ENCODE peak calls at places on chromosome 11, in ten cellular contexts. F is adrenal gland, U is ovary, K is tibial nerve, A is Peyer's patch, X is vagina, Q is sigmoid colon, O is right lobe of liver, R is GM12878, P is body of pancreas. S is an unnamed sample.

GRCh38 chr11:4049006-4049405 is 45.6 kb upstream of the RRM1 start:
- DNase-seq in F (no peak), U (no peak), K (no peak), A (no peak), X (no peak), Q (no peak), O (no peak), R (no peak), P (peak), S (no peak)

GRCh38 chr11:37710031-37710430 is 1112.0 kb upstream of the RAG2 start:
- DNase-seq in F (no peak), U (no peak), K (no peak), A (no peak), X (no peak), Q (no peak), O (no peak), R (no peak), P (no peak), S (no peak)

GRCh38 chr11:103870821-103871309 is 165.6 kb upstream of the DDI1 start:
- DNase-seq in F (peak), U (peak), K (peak), A (peak), X (no peak), Q (peak), O (no peak), R (no peak), P (peak), S (peak)

GRCh38 chr11:128422576-128423370 is 164.6 kb downstream of the ETS1 start:
- DNase-seq in F (no peak), U (no peak), K (no peak), A (peak), X (no peak), Q (no peak), O (no peak), R (no peak), P (peak), S (no peak)

GRCh38 chr11:90208857-90209256 is 14.0 kb downstream of the CHORDC1 start:
- DNase-seq in F (no peak), U (no peak), K (no peak), A (no peak), X (no peak), Q (no peak), O (no peak), R (no peak), P (no peak), S (no peak)

GRCh38 chr11:45658292-45658991 is 7.0 kb downstream of the CHST1 start:
- DNase-seq in F (peak), U (peak), K (no peak), A (peak), X (no peak), Q (peak), O (peak), R (no peak), P (peak), S (peak)

GRCh38 chr11:113563766-113564165 is 88.6 kb upstream of the DRD2 start:
- DNase-seq in F (no peak), U (no peak), K (no peak), A (no peak), X (no peak), Q (no peak), O (no peak), R (no peak), P (no peak), S (no peak)

GRCh38 chr11:126403039-126403438 is 47.6 kb downstream of the ST3GAL4 start:
- DNase-seq in F (no peak), U (peak), K (peak), A (no peak), X (no peak), Q (no peak), O (no peak), R (no peak), P (no peak), S (no peak)

GRCh38 chr11:72684236-72684912 is 10.2 kb upstream of the PDE2A start:
- DNase-seq in F (peak), U (peak), K (peak), A (peak), X (no peak), Q (peak), O (no peak), R (no peak), P (peak), S (peak)

GRCh38 chr11:19864141-19865120 is 151.8 kb downstream of the NAV2 start:
- DNase-seq in F (no peak), U (no peak), K (no peak), A (no peak), X (peak), Q (no peak), O (peak), R (no peak), P (peak), S (no peak)

GRCh38 chr11:126391970-126392637 is 36.6 kb downstream of the ST3GAL4 start:
- DNase-seq in F (peak), U (peak), K (no peak), A (no peak), X (peak), Q (no peak), O (no peak), R (peak), P (peak), S (no peak)

GRCh38 chr11:57903441-57904123 is 120.1 kb upstream of the OR9Q1 start:
- DNase-seq in F (no peak), U (no peak), K (no peak), A (peak), X (no peak), Q (no peak), O (no peak), R (no peak), P (peak), S (no peak)

GRCh38 chr11:15602779-15603178 is 488.1 kb downstream of the INSC start:
- DNase-seq in F (no peak), U (no peak), K (no peak), A (no peak), X (no peak), Q (no peak), O (no peak), R (no peak), P (no peak), S (no peak)

GRCh38 chr11:92946707-92947106 is 22.7 kb upstream of the MTNR1B start:
- DNase-seq in F (no peak), U (no peak), K (no peak), A (no peak), X (no peak), Q (no peak), O (no peak), R (no peak), P (no peak), S (no peak)

GRCh38 chr11:2748814-2749554 is 49.2 kb upstream of the KCNQ1OT1 start:
- DNase-seq in F (peak), U (no peak), K (no peak), A (no peak), X (no peak), Q (peak), O (no peak), R (no peak), P (no peak), S (no peak)

GRCh38 chr11:95501761-95502266 is 270.8 kb upstream of the SESN3 start:
- DNase-seq in F (no peak), U (no peak), K (no peak), A (no peak), X (no peak), Q (no peak), O (no peak), R (no peak), P (no peak), S (no peak)

GRCh38 chr11:97610000-97610399 is 1220.2 kb downstream of the JRKL start:
- DNase-seq in F (no peak), U (no peak), K (no peak), A (no peak), X (no peak), Q (no peak), O (no peak), R (no peak), P (no peak), S (no peak)

GRCh38 chr11:114288139-114288538 is 8.1 kb upstream of the NNMT start:
- DNase-seq in F (no peak), U (no peak), K (no peak), A (no peak), X (no peak), Q (no peak), O (no peak), R (no peak), P (no peak), S (no peak)

GRCh38 chr11:62555464-62556092 is 9.0 kb upstream of the AHNAK start:
- DNase-seq in F (no peak), U (no peak), K (peak), A (peak), X (no peak), Q (peak), O (no peak), R (peak), P (peak), S (no peak)

DNA sequence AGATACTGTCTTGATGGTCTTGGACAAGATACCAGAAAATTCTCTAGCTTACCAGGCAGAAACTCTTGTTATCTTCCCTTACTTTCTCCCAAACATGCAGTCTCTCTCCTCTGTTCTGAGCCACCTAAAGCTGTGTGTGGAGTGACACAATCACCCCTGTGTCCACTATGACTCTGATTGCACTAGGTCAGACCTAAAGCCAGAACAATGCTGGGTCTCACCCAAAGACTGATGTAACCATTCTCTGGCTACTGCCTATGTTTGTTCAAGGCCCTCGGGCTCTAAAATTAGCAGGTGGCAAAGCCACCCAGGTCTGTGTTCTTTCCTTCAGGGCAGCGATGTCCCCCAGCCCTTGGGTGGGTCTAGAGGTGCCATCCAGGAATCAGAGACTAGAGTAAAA is 200.5 kb downstream of the KCNA4 start:
- DNase-seq in F (no peak), U (no peak), K (no peak), A (no peak), X (no peak), Q (no peak), O (peak), R (no peak), P (no peak), S (no peak)
- TF ChIP-seq POLR2A in F (no peak), U (no peak), K (no peak), A (no peak), X (no peak), Q (no peak), O (no peak), R (no peak), P (no peak), S (no peak)

DNA sequence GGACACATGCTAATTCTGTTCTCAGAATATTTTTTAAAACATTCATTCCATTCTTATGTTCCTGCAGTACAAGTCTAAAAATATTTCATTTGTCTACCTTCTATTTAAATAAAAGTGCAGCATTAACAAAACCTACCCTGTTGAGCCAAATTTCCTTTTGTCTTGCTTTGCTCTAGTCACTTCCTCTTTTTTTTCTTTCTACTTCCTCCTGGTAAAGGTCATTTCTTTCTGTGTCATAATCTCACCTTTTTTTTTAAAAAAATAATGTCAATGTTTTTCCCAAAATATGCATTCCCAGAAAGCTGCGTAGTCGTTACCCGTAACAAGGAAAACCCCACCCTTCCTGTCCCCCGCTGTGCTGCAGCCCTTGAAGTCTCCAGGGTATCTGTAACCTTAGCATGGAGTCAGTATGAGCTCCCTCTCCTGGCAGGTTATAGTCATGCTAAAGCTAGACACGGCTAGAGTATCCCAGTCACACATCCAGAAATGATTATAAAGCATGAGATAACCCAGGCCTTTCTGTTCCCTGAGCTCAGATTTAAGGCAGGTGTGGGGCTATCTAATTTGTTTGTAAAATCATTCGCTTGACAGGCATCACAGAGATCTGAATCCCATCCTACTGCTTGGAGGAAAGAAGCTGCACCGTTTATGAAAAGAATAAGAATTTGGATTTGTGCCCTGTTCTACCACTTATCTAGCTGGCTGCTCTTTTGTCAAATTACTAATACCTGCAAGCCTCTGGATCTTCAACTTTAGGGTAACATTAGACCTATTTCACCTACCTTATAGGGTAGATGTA is 51.1 kb upstream of the EED start:
- DNase-seq in F (peak), U (peak), K (peak), A (peak), X (no peak), Q (peak), O (peak), R (peak), P (peak), S (peak)
- TF ChIP-seq CTCF in F (peak), U (no peak), K (peak), A (peak), X (peak), Q (peak), O (peak), R (peak), P (peak), S (peak)

DNA sequence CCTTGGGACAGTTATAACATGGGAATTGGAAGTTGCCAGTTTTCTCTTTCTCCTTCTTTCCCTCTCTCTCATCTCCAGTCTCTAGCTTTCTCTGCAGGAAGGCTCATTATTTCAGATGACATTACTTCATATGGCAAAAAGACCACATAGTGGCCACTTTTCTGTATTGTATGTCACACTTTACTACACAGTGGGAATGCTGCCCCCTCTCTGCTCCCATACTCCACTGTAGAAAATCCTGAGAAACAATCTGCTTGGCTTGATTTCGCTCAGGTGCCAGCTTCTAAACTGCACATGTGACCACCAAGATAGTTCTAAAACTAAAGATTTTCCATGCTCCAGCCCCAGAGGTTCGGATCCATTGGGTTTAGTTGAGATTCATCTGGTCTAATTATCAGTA is 860.7 kb upstream of the CCDC90B start:
- DNase-seq in F (no peak), U (no peak), K (no peak), A (no peak), X (no peak), Q (no peak), O (no peak), R (no peak), P (no peak), S (no peak)
- H3K27ac ChIP-seq in F (no peak), U (no peak), K (no peak), A (no peak), X (no peak), Q (no peak), O (no peak), R (no peak), P (no peak), S (no peak)

GRCh38 chr11:65314501-65315203 is at the start of gene CDC42EP2:
- DNase-seq in F (peak), U (peak), K (peak), A (peak), X (no peak), Q (peak), O (peak), R (no peak), P (peak), S (peak)
- TF ChIP-seq POLR2A in F (peak), U (peak), K (peak), A (peak), X (no peak), Q (peak), O (peak), R (no peak), P (peak), S (no peak)

DNA sequence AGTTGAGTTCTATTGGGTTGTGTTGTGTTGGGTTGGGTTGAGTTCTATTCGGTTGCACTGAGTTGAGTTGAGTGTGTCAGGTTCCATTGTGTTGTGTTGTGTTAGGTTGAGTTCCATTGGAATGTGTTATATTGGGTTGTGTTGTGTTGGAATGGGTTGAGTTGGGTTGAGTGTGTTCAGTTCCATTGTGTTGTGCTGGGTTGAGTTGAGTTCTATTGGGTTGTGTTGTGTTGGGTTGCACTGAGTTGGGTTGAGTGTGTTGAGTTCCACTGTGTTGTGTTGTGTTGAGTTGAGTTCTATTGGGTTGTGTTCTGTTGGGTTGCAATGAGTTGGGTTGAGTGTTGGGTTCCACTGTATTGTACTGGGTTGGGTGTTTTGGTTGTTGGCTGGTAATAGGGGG is 35.5 kb downstream of the ALX4 start:
- DNase-seq in F (no peak), U (no peak), K (no peak), A (no peak), X (no peak), Q (no peak), O (no peak), R (no peak), P (no peak), S (no peak)
- TF ChIP-seq CTCF in F (no peak), U (no peak), K (no peak), A (no peak), X (no peak), Q (no peak), O (no peak), R (no peak), P (no peak), S (no peak)

DNA sequence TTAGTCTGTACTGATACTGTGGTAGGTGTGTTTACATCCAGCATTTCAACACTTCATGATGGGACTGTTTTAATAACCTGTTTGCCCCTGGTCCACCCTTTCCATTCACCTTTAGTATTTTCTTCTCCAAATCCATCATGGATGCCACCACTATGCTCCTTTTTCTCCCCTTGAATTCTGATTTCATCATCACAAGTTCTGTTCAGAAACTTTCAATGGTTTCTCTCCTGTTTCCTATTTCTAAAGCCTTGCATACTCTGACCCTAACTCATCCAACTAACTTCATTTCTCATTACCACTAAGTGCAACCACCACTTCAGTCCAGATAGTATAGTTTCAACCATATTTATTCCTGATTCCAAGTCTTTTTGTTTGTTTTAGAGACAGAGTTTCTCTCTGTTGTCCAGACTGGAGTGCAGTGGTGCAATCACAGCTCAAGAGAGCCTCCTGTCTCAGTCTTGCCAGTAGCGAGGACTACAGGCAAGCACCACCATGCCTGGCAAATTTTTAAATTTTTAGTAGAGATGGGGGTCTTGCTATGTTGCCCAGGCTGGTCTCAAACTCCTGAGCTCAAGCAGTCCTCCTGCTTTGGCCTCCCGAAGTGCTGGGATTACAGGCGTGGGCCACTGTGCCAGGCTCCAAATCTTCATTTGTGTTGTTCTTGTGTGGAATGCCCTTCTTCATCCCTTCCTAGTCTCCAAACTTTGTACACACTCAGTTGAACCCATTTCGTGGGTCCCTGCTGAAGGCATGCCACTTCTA is 1.2 kb upstream of the LIN7C start:
- DNase-seq in F (no peak), U (no peak), K (no peak), A (no peak), X (no peak), Q (no peak), O (no peak), R (no peak), P (no peak), S (no peak)
- H3K27ac ChIP-seq in F (no peak), U (peak), K (no peak), A (no peak), X (no peak), Q (no peak), O (no peak), R (no peak), P (no peak), S (no peak)

GRCh38 chr11:47212938-47213337 is 1.8 kb upstream of the DDB2 start:
- DNase-seq in F (no peak), U (no peak), K (no peak), A (peak), X (no peak), Q (no peak), O (peak), R (no peak), P (no peak), S (no peak)

GRCh38 chr11:47215366-47215925 is 672 bp downstream of the DDB2 start:
- DNase-seq in F (no peak), U (no peak), K (no peak), A (no peak), X (no peak), Q (no peak), O (no peak), R (peak), P (no peak), S (no peak)

GRCh38 chr11:47208628-47209027 is 6.1 kb upstream of the DDB2 start:
- DNase-seq in F (no peak), U (no peak), K (no peak), A (no peak), X (no peak), Q (no peak), O (no peak), R (no peak), P (no peak), S (no peak)

GRCh38 chr11:47216141-47216798 is 1.5 kb downstream of the DDB2 start:
- DNase-seq in F (peak), U (peak), K (peak), A (peak), X (no peak), Q (no peak), O (no peak), R (peak), P (peak), S (peak)

GRCh38 chr11:47213985-47214564 is 699 bp upstream of the DDB2 start:
- DNase-seq in F (peak), U (peak), K (peak), A (peak), X (peak), Q (peak), O (peak), R (peak), P (peak), S (peak)
- TF ChIP-seq POLR2A in F (peak), U (peak), K (peak), A (peak), X (no peak), Q (peak), O (peak), R (no peak), P (peak), S (no peak)

GRCh38 chr11:122671270-122671906 is 15.9 kb downstream of the UBASH3B start:
- DNase-seq in F (no peak), U (no peak), K (no peak), A (no peak), X (no peak), Q (no peak), O (no peak), R (no peak), P (no peak), S (no peak)
- TF ChIP-seq CTCF in F (no peak), U (no peak), K (no peak), A (no peak), X (no peak), Q (no peak), O (no peak), R (no peak), P (no peak), S (no peak)

S was measured in testis.